ENCODE peak calls at places on chromosome 15, in eight cellular contexts. B is lower lobe of right lung; G is GM12865; L is astrocyte; U is H9; K is heart left ventricle; W is tibial artery; V is CD8-positive, alpha-beta T cell. I is an unnamed sample.
A peak's percentile ranks its signal among the peaks of the same experiment; 100 is the strongest.

GRCh38 chr15:93866996-93867395 is 364.4 kb upstream of the MCTP2 start:
- DNase-seq in B (no peak), G (no peak), L (no peak), U (no peak), K (peak; percentile 27), W (no peak), V (no peak), I (no peak)

GRCh38 chr15:73838795-73839565 is 34.4 kb upstream of the TBC1D21 start:
- DNase-seq in B (no peak), G (no peak), L (no peak), U (no peak), K (peak; percentile 93), W (peak; percentile 38), V (no peak), I (no peak)

GRCh38 chr15:55282284-55282833 is 7.3 kb downstream of the RAB27A start:
- DNase-seq in B (no peak), G (no peak), L (peak; percentile 90), U (no peak), K (no peak), W (no peak), V (no peak), I (no peak)

GRCh38 chr15:68431792-68432401 is at the start of gene ITGA11:
- DNase-seq in B (peak; percentile 72), G (peak; percentile 21), L (peak; percentile 55), U (peak; percentile 83), K (peak; percentile 87), W (peak; percentile 82), V (peak; percentile 25), I (no peak)

GRCh38 chr15:48358229-48358641 is 27.0 kb downstream of the DUT start:
- DNase-seq in B (no peak), G (peak; percentile 43), L (peak; percentile 36), U (no peak), K (no peak), W (no peak), V (no peak), I (no peak)

GRCh38 chr15:51076898-51077564 is 17.7 kb downstream of the TNFAIP8L3 start:
- DNase-seq in B (peak; percentile 63), G (peak; percentile 70), L (peak; percentile 67), U (peak; percentile 86), K (peak; percentile 62), W (peak; percentile 35), V (no peak), I (no peak)

GRCh38 chr15:28982886-28983285 is 97.1 kb downstream of the APBA2 start:
- DNase-seq in B (no peak), G (no peak), L (no peak), U (no peak), K (no peak), W (no peak), V (no peak), I (no peak)

GRCh38 chr15:57356636-57357035 is 19.7 kb upstream of the CGNL1 start:
- DNase-seq in B (no peak), G (no peak), L (peak; percentile 70), U (peak; percentile 52), K (no peak), W (no peak), V (no peak), I (no peak)

GRCh38 chr15:31013863-31014607 is 22.6 kb upstream of the MTMR10 start:
- DNase-seq in B (no peak), G (peak; percentile 82), L (no peak), U (no peak), K (no peak), W (no peak), V (no peak), I (no peak)

GRCh38 chr15:51348688-51349087 is 7.2 kb downstream of the GLDN start:
- DNase-seq in B (no peak), G (peak; percentile 83), L (no peak), U (no peak), K (no peak), W (no peak), V (no peak), I (no peak)

DNA sequence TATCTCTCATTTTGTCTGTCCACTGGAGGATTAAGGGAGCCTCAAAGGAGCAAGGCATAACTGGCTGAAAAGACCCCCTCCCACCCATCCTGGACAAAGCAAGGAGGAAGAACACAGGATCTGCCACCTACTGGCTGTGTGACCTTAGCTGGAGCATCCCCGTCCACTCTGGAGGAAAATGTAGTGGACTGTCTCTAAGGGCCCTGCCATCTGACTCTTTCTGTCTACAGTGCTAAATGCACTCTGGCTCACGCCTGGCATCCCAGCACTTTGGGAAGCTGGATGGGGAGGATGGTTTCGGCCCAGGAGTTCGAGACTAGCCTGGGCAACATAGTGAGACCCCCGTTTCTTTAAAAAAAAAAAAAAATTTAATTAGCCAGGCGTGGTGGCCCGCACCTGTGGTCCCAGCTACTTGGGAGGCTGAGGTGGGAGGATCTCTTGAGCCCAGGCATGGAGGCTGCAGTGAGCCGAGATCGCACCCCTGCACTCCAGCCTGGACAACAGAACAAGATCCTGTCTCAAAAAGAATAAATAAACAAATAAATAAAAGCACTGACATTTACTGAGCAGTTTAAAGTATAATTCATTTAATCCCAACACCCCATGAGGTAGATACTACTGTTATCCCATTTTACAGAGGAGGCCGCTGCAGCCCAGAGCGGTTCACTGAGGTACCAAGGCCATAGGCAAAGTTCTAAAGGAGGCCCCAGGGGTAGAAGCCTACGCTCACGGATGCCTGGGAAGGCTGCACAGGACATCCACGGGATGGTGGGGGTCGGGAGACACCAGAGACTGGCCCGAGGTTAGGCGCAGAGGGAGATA is 1.1 kb downstream of the TBC1D2B start:
- DNase-seq in B (no peak), G (no peak), L (no peak), U (no peak), K (no peak), W (no peak), V (peak; percentile 57), I (no peak)
- TF ChIP-seq CTCF in B (no peak), G (no peak), L (peak; percentile 17), U (peak; percentile 24), K (peak; percentile 35), W (no peak), V (no peak), I (peak; percentile 53)

GRCh38 chr15:75307778-75308390 is 25.2 kb downstream of the GOLGA6D start:
- DNase-seq in B (no peak), G (peak; percentile 53), L (no peak), U (peak; percentile 88), K (peak; percentile 36), W (no peak), V (no peak), I (peak; percentile 12)
- TF ChIP-seq CTCF in B (peak; percentile 36), G (peak; percentile 56), L (peak; percentile 32), U (peak; percentile 89), K (peak; percentile 33), W (no peak), V (peak; percentile 14), I (peak; percentile 87)

DNA sequence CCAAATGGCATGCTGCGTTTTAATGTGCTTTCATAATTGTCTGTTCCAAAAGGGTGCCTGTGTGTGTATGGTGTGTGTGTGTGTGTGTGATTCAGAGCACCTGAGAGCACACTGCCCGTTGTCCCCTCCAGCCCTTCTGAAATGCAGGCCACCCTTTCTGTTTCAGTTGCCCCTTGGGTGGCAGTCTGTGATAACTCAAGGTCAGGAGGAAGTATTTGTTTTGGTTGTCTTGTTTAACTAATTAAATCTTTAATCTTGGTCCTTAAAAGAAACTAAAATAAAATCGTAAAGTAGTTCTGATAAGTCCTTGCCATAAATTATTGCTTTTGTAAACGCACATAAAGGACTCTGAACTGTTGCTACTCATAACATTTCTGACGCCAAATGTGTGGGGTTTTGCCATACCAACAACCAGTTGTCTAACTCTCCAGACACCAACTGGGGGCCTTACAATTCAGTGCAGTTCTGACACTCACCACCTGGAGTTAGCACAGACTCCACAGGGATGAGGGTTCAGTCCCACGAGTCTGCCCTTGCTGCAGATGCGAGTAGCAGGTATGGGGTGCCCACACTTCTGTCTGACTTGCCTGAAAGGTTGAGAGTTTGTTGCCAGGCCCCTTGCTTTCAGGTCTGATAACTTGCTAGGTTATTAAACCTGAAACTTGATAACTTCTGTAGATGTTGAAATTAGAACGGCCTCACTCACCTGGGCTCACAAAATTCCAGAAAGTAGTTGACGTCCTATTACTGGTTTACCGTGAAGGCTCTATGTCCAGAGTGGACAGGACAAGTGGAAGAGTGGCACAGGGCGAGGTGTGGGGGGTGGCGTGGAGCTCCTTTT is 157.3 kb downstream of the IGF1R start:
- DNase-seq in B (no peak), G (no peak), L (no peak), U (no peak), K (no peak), W (no peak), V (no peak), I (no peak)
- TF ChIP-seq CTCF in B (no peak), G (peak; percentile 7), L (peak; percentile 5), U (peak; percentile 49), K (no peak), W (no peak), V (no peak), I (peak; percentile 52)

DNA sequence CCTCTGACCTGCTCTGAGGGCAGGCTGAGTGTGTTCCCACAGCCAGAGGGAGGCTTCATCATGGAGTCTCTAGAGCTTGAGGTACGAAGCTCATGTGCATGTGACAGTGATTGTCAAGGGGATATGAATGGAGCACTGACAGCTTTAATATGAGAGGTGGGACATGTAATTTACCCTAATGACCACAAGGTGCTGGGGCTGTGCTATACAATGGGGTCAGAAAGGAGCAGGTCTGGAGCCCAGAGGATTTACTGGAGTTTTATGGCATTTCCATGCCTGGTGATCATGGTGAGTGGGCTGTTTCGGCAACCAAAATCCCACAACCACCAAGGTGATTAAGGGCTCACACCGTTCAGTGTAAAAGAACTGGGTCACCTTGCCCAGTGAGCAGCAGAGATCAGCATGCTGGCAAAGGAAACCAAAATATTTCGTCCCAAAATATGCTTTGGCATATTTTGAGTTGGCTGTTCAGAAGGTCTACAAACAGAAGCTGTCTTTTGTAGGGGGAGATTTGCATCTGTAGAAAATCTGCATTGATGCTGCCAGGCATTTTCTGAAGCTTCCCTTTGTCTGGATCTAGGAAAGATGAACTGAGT is 40.1 kb upstream of the RASGRF1 start:
- DNase-seq in B (no peak), G (no peak), L (no peak), U (no peak), K (no peak), W (no peak), V (no peak), I (no peak)
- TF ChIP-seq CTCF in B (no peak), G (peak; percentile 19), L (no peak), U (peak; percentile 62), K (no peak), W (no peak), V (no peak), I (peak; percentile 16)

DNA sequence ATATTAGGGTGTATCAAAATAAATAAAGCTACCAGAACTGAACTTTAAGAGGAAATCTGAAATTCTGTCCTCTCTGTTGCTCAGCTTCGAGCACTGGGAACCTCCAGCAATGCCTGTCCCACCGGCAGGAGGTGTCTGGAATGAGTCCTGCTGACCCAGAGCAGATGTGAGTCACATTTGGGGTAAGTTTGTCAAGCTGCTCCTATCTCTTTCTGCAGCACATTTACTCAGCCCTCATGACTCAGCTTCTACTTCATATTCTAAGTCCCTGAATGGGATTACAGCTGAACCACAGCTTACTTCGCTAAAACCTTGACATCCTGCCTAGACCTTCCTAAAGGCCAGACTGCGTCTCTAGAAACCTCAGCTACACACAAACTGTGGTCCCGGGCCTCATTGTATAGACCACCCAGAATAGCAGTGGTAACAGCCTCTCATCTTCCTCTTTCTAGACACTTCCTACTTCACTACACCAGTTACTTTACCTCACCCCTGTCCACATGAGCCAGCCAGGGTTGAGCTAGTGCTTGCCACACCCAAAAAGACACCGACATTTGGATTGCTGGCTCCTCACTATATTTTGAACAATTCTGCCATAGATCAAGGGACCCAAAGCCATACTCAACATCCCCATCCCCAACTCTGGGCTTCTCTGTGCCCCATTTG is 109.6 kb upstream of the TMCO5A start:
- DNase-seq in B (no peak), G (peak; percentile 1), L (peak; percentile 97), U (no peak), K (no peak), W (no peak), V (no peak), I (peak; percentile 2)
- TF ChIP-seq CTCF in B (no peak), G (no peak), L (peak; percentile 48), U (no peak), K (no peak), W (no peak), V (no peak), I (no peak)

GRCh38 chr15:44195151-44195740 is at the start of gene FRMD5:
- DNase-seq in B (peak; percentile 86), G (peak; percentile 96), L (peak; percentile 96), U (peak; percentile 98), K (peak; percentile 80), W (peak; percentile 71), V (peak; percentile 90), I (peak; percentile 97)
- TF ChIP-seq CTCF in B (no peak), G (no peak), L (peak; percentile 10), U (peak; percentile 53), K (peak; percentile 30), W (no peak), V (no peak), I (peak; percentile 21)

I was measured in Panc1.